ENCODE peak calls at places on chromosomes 3 and 15, in ten cellular contexts. Y is spleen; A is effector memory CD4-positive, alpha-beta T cell; N is Panc1; L is mesendoderm; M is esophagus squamous epithelium; H is uterus; F is fibroblast of pulmonary artery; I is psoas muscle; Z is tibial artery. G is an unnamed sample.

GRCh38 chr3:113330742-113331141 is 110.6 kb downstream of the CFAP44 start:
- DNase-seq in L (no peak), I (no peak), A (no peak), Y (no peak), F (no peak), Z (no peak), N (no peak), H (no peak), M (no peak), G (peak)

GRCh38 chr3:58325525-58325992 is 7.1 kb upstream of the PXK start:
- DNase-seq in Y (no peak), N (no peak), Z (no peak), M (no peak), I (no peak), F (no peak), H (no peak), A (no peak), L (no peak), G (no peak)

GRCh38 chr3:127590282-127590592 is 296 bp downstream of the TPRA1 start:
- DNase-seq in Z (no peak), Y (no peak), H (peak), M (no peak), F (no peak), I (no peak), A (no peak), N (no peak), L (no peak), G (no peak)

GRCh38 chr3:31468433-31468832 is 64.3 kb upstream of the STT3B start:
- DNase-seq in N (no peak), I (no peak), Y (no peak), M (no peak), A (no peak), H (no peak), F (no peak), L (no peak), Z (no peak), G (no peak)

GRCh38 chr15:99708563-99708962 is 24.7 kb downstream of the LYSMD4 start:
- DNase-seq in Z (peak), H (peak), L (peak), M (no peak), N (no peak), Y (no peak), I (peak), A (no peak), F (peak), G (peak)

GRCh38 chr3:79368403-79368802 is 399.4 kb downstream of the ROBO1 start:
- DNase-seq in Y (no peak), I (no peak), A (no peak), M (no peak), H (no peak), F (no peak), L (peak), N (no peak), Z (no peak), G (no peak)

GRCh38 chr3:196684548-196685407 is 27.3 kb downstream of the CEP19 start:
- DNase-seq in N (peak), M (no peak), Y (peak), Z (peak), I (peak), A (peak), L (peak), H (peak), F (peak), G (no peak)

GRCh38 chr3:156373654-156374053 is 181.3 kb downstream of the SSR3 start:
- DNase-seq in I (no peak), Z (no peak), L (no peak), F (no peak), A (no peak), Y (no peak), H (no peak), M (no peak), N (no peak), G (no peak)

GRCh38 chr15:50059883-50060282 is 59.1 kb downstream of the ATP8B4 start:
- DNase-seq in Y (no peak), N (no peak), Z (no peak), L (no peak), F (no peak), M (no peak), H (no peak), A (no peak), I (no peak), G (no peak)

GRCh38 chr3:56547486-56547885 is 9.5 kb upstream of the CCDC66 start:
- DNase-seq in Y (no peak), M (no peak), I (no peak), F (peak), L (no peak), A (no peak), H (no peak), N (no peak), Z (no peak), G (no peak)

GRCh38 chr3:28000608-28001007 is 240.8 kb upstream of the CMC1 start:
- DNase-seq in Z (no peak), A (no peak), Y (no peak), F (no peak), M (no peak), L (no peak), N (no peak), H (no peak), I (no peak), G (no peak)

GRCh38 chr3:16248556-16248955 is 16.2 kb downstream of the DPH3 start:
- DNase-seq in A (no peak), H (no peak), F (no peak), I (no peak), N (no peak), Z (no peak), M (no peak), Y (peak), L (no peak), G (no peak)

GRCh38 chr3:21457084-21457483 is 293.9 kb downstream of the ZNF385D start:
- DNase-seq in I (no peak), M (no peak), H (no peak), Y (no peak), L (no peak), N (no peak), Z (no peak), F (no peak), A (no peak), G (no peak)

GRCh38 chr15:96325579-96326331 is 4.7 kb upstream of the NR2F2 start:
- DNase-seq in N (no peak), M (no peak), Y (no peak), I (no peak), L (peak), A (no peak), Z (no peak), F (peak), H (no peak), G (no peak)

GRCh38 chr15:75346796-75347221 is at the start of gene NEIL1:
- DNase-seq in Y (no peak), F (no peak), H (no peak), I (no peak), N (no peak), Z (no peak), L (peak), M (no peak), A (no peak), G (no peak)

GRCh38 chr3:131454501-131454900 is 48.3 kb downstream of the MRPL3 start:
- DNase-seq in N (no peak), F (peak), H (no peak), A (no peak), Z (no peak), Y (no peak), I (no peak), L (no peak), M (no peak), G (no peak)

GRCh38 chr3:66485291-66485968 is 15.4 kb downstream of the LRIG1 start:
- DNase-seq in L (no peak), A (no peak), M (peak), Z (peak), N (no peak), I (no peak), H (no peak), Y (no peak), F (peak), G (no peak)

GRCh38 chr3:123737168-123737567 is 147.0 kb downstream of the MYLK start:
- DNase-seq in A (no peak), I (no peak), Z (no peak), M (no peak), L (no peak), Y (peak), F (no peak), N (no peak), H (no peak), G (no peak)

GRCh38 chr3:22951910-22952309 is 251.2 kb upstream of the UBE2E2 start:
- DNase-seq in M (no peak), F (no peak), L (peak), N (no peak), Y (no peak), A (no peak), H (peak), Z (peak), I (peak), G (peak)

GRCh38 chr15:74053941-74054529 is 28.3 kb downstream of the GOLGA6A start:
- DNase-seq in L (peak), F (peak), M (no peak), H (peak), I (peak), Y (peak), Z (peak), A (peak), N (no peak), G (peak)

GRCh38 chr3:178320481-178321352 is 215.5 kb upstream of the KCNMB2 start:
- DNase-seq in Y (no peak), I (no peak), M (no peak), F (peak), Z (no peak), A (no peak), N (no peak), H (peak), L (no peak), G (peak)

GRCh38 chr15:57085267-57085666 is 166.8 kb downstream of the TCF12 start:
- DNase-seq in M (no peak), Y (no peak), I (no peak), H (no peak), L (no peak), Z (no peak), A (no peak), N (no peak), F (no peak), G (no peak)

GRCh38 chr3:11784962-11785361 is 61.7 kb downstream of the TAMM41 start:
- DNase-seq in F (no peak), L (peak), Z (no peak), N (no peak), A (no peak), Y (no peak), M (no peak), I (no peak), H (no peak), G (no peak)

GRCh38 chr15:85800460-85801123 is 5.9 kb upstream of the KLHL25 start:
- DNase-seq in F (peak), M (no peak), Z (no peak), H (no peak), N (peak), Y (no peak), A (no peak), L (peak), I (peak), G (peak)

GRCh38 chr15:57259511-57260143 is 116.7 kb upstream of the CGNL1 start:
- DNase-seq in Z (no peak), I (no peak), N (no peak), Y (no peak), L (peak), M (no peak), A (no peak), F (no peak), H (no peak), G (no peak)

GRCh38 chr3:41200669-41201021 is 1.3 kb downstream of the CTNNB1 start:
- DNase-seq in N (no peak), A (no peak), H (peak), M (no peak), Y (no peak), I (no peak), L (peak), Z (peak), F (peak), G (no peak)
- H3K4me3 ChIP-seq in N (peak), A (peak), H (peak), M (peak), Y (peak), I (peak), L (peak), Z (peak), F (peak), G (peak)

GRCh38 chr3:42106646-42107045 is 15.5 kb downstream of the TRAK1 start:
- DNase-seq in H (no peak), F (peak), I (no peak), N (no peak), Y (no peak), Z (no peak), L (no peak), A (no peak), M (no peak), G (no peak)
- H3K4me3 ChIP-seq in H (no peak), F (no peak), I (no peak), N (no peak), Y (no peak), Z (no peak), L (no peak), A (no peak), M (no peak), G (no peak)

GRCh38 chr15:40100947-40101905 is 7.5 kb downstream of the BMF start:
- DNase-seq in A (no peak), L (no peak), F (no peak), H (no peak), Z (no peak), N (no peak), I (no peak), M (no peak), Y (peak), G (no peak)

GRCh38 chr15:40104865-40105516 is 3.7 kb downstream of the BMF start:
- DNase-seq in Y (peak), Z (peak), M (no peak), A (peak), F (peak), H (peak), L (peak), N (no peak), I (peak), G (peak)

GRCh38 chr15:40104296-40104864 is 4.3 kb downstream of the BMF start:
- DNase-seq in I (no peak), F (no peak), Y (no peak), N (no peak), Z (no peak), H (peak), A (no peak), M (no peak), L (no peak), G (no peak)

GRCh38 chr15:40103864-40104271 is 4.8 kb downstream of the BMF start:
- DNase-seq in I (no peak), L (peak), Y (peak), F (no peak), M (no peak), N (no peak), Z (no peak), A (no peak), H (no peak), G (peak)

GRCh38 chr15:40103124-40103858 is 5.4 kb downstream of the BMF start:
- DNase-seq in M (no peak), H (peak), L (peak), N (no peak), Z (peak), A (no peak), Y (peak), F (peak), I (peak), G (peak)
- H3K4me3 ChIP-seq in M (no peak), H (no peak), L (no peak), N (no peak), Z (peak), A (no peak), Y (no peak), F (no peak), I (peak), G (no peak)

DNA sequence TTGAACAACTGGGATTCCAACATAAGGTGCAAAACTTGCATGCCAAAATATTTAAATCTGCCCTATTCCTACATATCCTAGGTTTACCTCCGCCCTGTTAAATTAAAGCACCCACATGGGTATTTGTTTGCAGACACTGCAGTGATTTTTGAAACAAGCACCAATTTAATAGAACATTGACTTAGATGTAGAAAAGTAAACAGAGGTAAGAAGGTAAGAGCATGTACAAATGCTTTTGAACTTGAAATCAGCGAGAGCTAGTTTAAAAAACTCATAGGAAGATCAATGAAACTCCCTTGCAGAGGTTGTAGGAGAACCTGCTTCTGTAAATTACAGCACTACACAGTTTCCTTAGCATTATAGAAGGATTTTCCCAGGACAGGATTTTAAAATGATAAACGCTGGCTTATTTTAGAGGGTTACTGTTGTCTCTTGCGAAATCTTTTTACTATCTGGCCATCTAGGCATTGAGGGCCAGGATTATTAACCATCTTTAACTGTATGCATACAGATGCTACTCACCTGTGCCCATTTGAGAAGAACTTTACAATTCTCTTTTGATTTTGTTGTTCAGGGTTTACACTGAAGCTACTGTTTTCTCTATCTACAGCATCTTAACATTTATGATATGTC is 284.8 kb downstream of the FEZF2 start:
- DNase-seq in A (no peak), I (no peak), M (no peak), Y (no peak), Z (no peak), N (no peak), F (no peak), L (no peak), H (no peak), G (no peak)
- H3K4me3 ChIP-seq in A (no peak), I (no peak), M (no peak), Y (no peak), Z (no peak), N (no peak), F (no peak), L (no peak), H (no peak), G (no peak)

DNA sequence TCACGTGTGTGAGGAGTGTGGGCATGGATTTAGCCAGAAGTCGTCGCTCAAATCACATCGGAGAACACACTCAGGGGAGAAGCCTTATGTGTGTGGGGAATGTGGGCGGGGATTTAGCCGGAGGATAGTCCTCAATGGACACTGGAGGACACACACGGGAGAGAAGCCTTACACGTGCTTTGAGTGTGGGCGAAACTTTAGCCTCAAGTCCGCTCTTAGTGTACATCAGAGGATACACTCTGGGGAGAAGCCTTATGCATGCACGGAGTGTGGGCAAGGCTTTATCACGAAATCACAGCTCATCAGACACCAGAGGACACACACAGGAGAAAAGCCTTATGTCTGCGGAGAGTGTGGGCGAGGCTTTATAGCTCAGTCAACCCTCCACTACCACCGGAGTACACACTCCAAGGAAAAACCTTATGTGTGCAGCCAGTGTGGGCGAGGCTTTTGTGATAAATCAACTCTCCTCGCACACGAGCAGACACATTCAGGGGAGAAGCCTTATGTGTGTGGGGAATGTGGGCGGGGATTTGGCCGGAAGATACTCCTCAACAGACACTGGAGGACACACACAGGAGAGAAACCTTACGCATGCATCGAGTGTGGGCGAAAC is 28.1 kb downstream of the ZNF589 start:
- DNase-seq in Y (no peak), H (no peak), I (no peak), A (no peak), M (no peak), N (no peak), L (no peak), F (no peak), Z (no peak), G (no peak)
- H3K4me3 ChIP-seq in Y (no peak), H (no peak), I (no peak), A (peak), M (no peak), N (no peak), L (no peak), F (no peak), Z (no peak), G (no peak)

DNA sequence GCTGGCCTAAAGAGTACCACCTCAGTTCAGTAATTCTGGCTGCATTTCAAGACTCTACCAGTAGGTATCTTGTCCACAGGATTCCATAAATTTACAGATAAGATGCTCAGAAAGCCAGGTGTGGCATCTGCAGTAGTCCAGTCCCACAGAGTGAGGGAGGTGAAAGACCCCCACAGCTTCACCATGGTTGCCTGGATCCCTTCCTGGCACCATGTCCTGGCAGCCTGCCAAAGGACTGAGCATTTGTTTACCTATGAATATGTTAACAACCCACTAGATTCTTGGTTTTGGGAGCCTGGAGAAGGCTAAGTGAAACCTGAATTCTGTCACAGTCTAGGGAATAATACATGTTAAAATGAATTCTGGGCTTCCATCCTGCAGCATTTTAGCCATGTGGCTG is 14.9 kb downstream of the CHST2 start:
- DNase-seq in N (no peak), Z (no peak), L (no peak), I (no peak), F (no peak), H (no peak), A (no peak), M (no peak), Y (no peak), G (no peak)
- H3K4me3 ChIP-seq in N (no peak), Z (no peak), L (no peak), I (no peak), F (no peak), H (no peak), A (no peak), M (no peak), Y (no peak), G (no peak)

DNA sequence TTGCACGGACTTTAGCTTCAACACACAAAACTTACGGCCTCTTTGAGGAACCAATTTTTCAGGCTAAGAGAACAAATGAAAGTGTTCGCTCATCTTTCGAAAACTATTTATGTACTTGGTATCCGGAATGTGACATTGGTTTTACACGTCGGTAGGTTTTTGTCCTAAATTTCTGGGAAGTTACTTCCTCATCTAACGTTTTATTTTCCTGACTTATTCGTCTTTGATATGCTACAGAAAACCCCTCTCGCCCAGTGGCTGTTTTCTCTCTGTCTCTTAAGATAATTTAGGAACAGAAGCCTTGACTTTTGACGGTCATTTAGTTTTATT is 879 bp upstream of the GREM1 start:
- DNase-seq in A (no peak), L (no peak), H (no peak), Z (no peak), F (no peak), I (no peak), N (no peak), Y (no peak), M (no peak), G (no peak)
- H3K4me3 ChIP-seq in A (no peak), L (no peak), H (peak), Z (peak), F (peak), I (peak), N (no peak), Y (peak), M (peak), G (peak)

GRCh38 chr3:141894524-141895176 is 18.2 kb downstream of the ATP1B3 start:
- DNase-seq in M (no peak), N (no peak), Y (no peak), H (no peak), L (no peak), F (peak), Z (no peak), A (no peak), I (no peak), G (no peak)

GRCh38 chr3:141900343-141900742 is 23.9 kb downstream of the ATP1B3 start:
- DNase-seq in N (no peak), Y (no peak), F (no peak), H (no peak), L (no peak), A (no peak), Z (no peak), M (no peak), I (no peak), G (no peak)

DNA sequence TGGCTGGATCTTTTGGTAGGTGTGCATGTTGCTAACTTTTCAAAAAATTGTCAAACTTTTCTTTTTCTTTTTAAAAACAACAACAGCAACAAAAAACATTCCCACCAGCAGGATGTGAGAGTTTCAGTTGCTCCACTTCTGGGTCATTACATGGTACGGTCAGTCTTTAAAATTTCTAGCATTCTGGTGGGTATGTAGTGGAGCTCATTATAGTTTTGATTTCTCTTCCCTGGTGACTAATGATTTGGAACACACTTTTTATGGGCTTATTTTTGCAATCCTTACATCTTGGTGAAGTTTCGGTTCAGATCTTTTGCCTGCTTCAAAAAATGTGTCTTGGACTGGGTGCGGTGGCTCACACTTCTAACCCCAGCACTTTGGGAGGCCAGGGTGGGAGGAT is 19.3 kb downstream of the ATP1B3 start:
- DNase-seq in I (no peak), F (no peak), N (no peak), H (no peak), Z (no peak), Y (no peak), A (no peak), M (no peak), L (no peak), G (no peak)
- H3K4me3 ChIP-seq in I (no peak), F (no peak), N (no peak), H (no peak), Z (no peak), Y (no peak), A (no peak), M (no peak), L (no peak), G (no peak)

G was measured in right cardiac atrium.